ENCODE peak calls at places on chromosomes 7 and 10, in eight cellular contexts. G is IMR-90, U is posterior vena cava, F is ELR, Z is upper lobe of right lung, L is heart left ventricle, R is T-helper 1 cell, C is T1000. K is an unnamed sample.

GRCh38 chr7:27875832-27876231 is 135.9 kb downstream of the TAX1BP1 start:
- DNase-seq in R (no peak), Z (no peak), L (no peak), C (no peak), G (no peak), F (no peak), U (no peak), K (no peak)

GRCh38 chr7:103851357-103851756 is 138.1 kb downstream of the RELN start:
- DNase-seq in L (no peak), F (peak), R (no peak), G (peak), C (no peak), U (no peak), Z (no peak), K (no peak)

GRCh38 chr10:6351540-6351939 is 148.8 kb downstream of the PFKFB3 start:
- DNase-seq in F (peak), G (no peak), L (no peak), R (no peak), C (no peak), U (no peak), Z (no peak), K (no peak)

GRCh38 chr10:774661-775244 is 85.3 kb upstream of the DIP2C start:
- DNase-seq in L (no peak), F (no peak), G (no peak), Z (no peak), C (no peak), R (no peak), U (no peak), K (no peak)

GRCh38 chr7:155580367-155580766 is 34.0 kb upstream of the CNPY1 start:
- DNase-seq in U (peak), Z (no peak), R (no peak), L (no peak), F (no peak), C (no peak), G (no peak), K (no peak)

GRCh38 chr7:111266613-111267012 is 175.7 kb downstream of the LRRN3 start:
- DNase-seq in G (peak), F (peak), U (no peak), C (no peak), Z (no peak), R (no peak), L (no peak), K (peak)

GRCh38 chr7:135792866-135793265 is 44.3 kb upstream of the FAM180A start:
- DNase-seq in Z (no peak), U (no peak), G (no peak), R (no peak), L (no peak), C (no peak), F (no peak), K (no peak)

GRCh38 chr10:58756126-58756525 is 243.5 kb downstream of the BICC1 start:
- DNase-seq in F (peak), R (no peak), L (no peak), C (no peak), U (no peak), G (peak), Z (no peak), K (peak)

GRCh38 chr10:127886371-127887051 is 6.2 kb downstream of the CLRN3 start:
- DNase-seq in Z (no peak), G (no peak), L (no peak), R (no peak), C (no peak), F (no peak), U (no peak), K (no peak)

GRCh38 chr7:111051832-111052231 is 39.1 kb upstream of the LRRN3 start:
- DNase-seq in Z (no peak), R (no peak), F (no peak), G (no peak), L (no peak), C (no peak), U (no peak), K (no peak)

GRCh38 chr7:157684157-157684595 is 347.4 kb downstream of the DNAJB6 start:
- DNase-seq in U (peak), G (no peak), C (no peak), Z (peak), L (no peak), F (no peak), R (no peak), K (no peak)

GRCh38 chr7:28986028-28986427 is 27.9 kb upstream of the TRIL start:
- DNase-seq in C (no peak), G (no peak), U (no peak), R (no peak), Z (peak), F (no peak), L (no peak), K (no peak)

GRCh38 chr7:97118306-97118917 is 914 bp downstream of the SDHAF3 start:
- DNase-seq in U (no peak), G (no peak), C (no peak), L (no peak), Z (no peak), F (peak), R (no peak), K (no peak)

GRCh38 chr10:118408145-118408544 is 66.0 kb upstream of the FAM204A start:
- DNase-seq in C (no peak), F (no peak), R (no peak), G (no peak), U (no peak), L (no peak), Z (no peak), K (no peak)

GRCh38 chr7:141436676-141437075 is 114.5 kb upstream of the AGK start:
- DNase-seq in F (no peak), R (no peak), C (no peak), Z (no peak), G (no peak), U (no peak), L (no peak), K (no peak)

GRCh38 chr7:68250143-68250542 is 1253.5 kb downstream of the TYW1 start:
- DNase-seq in R (no peak), L (no peak), U (no peak), G (no peak), Z (no peak), F (no peak), C (no peak), K (no peak)

GRCh38 chr7:27108390-27109127 is 6.1 kb upstream of the HOXA2 start:
- DNase-seq in F (no peak), C (no peak), U (peak), L (no peak), G (peak), R (no peak), Z (no peak), K (no peak)

GRCh38 chr7:64313740-64314491 is at the start of gene ZNF736:
- DNase-seq in F (peak), G (peak), R (peak), U (peak), Z (peak), C (peak), L (peak), K (peak)

GRCh38 chr7:16563281-16564022 is 36.8 kb downstream of the LRRC72 start:
- DNase-seq in C (no peak), U (no peak), G (peak), L (no peak), R (no peak), Z (no peak), F (peak), K (no peak)

GRCh38 chr7:99267530-99268360 is 4.9 kb upstream of the MYH16 start:
- DNase-seq in R (no peak), L (no peak), G (peak), C (peak), F (peak), U (no peak), Z (no peak), K (peak)

GRCh38 chr7:136405931-136406777 is 429.0 kb upstream of the MTPN start:
- DNase-seq in Z (no peak), U (no peak), L (peak), R (no peak), C (no peak), G (peak), F (peak), K (peak)

GRCh38 chr7:28078036-28078901 is 102.3 kb downstream of the JAZF1 start:
- DNase-seq in F (peak), Z (no peak), L (no peak), G (peak), U (no peak), C (no peak), R (peak), K (no peak)

GRCh38 chr7:149422914-149423285 is 38.0 kb downstream of the ZNF777 start:
- DNase-seq in R (peak), U (peak), C (no peak), G (no peak), L (peak), F (no peak), Z (peak), K (no peak)

GRCh38 chr10:454860-455259 is 234.6 kb downstream of the DIP2C start:
- DNase-seq in U (no peak), G (peak), F (peak), R (no peak), Z (no peak), C (peak), L (peak), K (peak)

GRCh38 chr10:124999433-125000365 is 57.8 kb downstream of the ZRANB1 start:
- DNase-seq in Z (peak), C (no peak), L (peak), R (no peak), F (no peak), U (peak), G (peak), K (peak)

GRCh38 chr7:47266131-47266706 is 315.7 kb downstream of the TNS3 start:
- DNase-seq in F (peak), Z (peak), L (peak), C (peak), U (peak), G (peak), R (no peak), K (peak)

GRCh38 chr10:126243976-126244375 is 144.3 kb downstream of the ADAM12 start:
- DNase-seq in C (peak), G (peak), L (no peak), F (peak), Z (no peak), U (no peak), R (no peak), K (peak)

K was measured in GM04503.